ENCODE peak calls at places on chromosomes 11 and 22, in eight cellular contexts. L is CD8-positive, alpha-beta T cell; J is upper lobe of left lung; I is AG10803; P is fibroblast of mammary gland; T is ovary; B is fibroblast of lung; H is type B pancreatic cell. R is an unnamed sample.

GRCh38 chr11:28835317-28835716 is 727.1 kb downstream of the METTL15 start:
- DNase-seq in L (no peak), J (no peak), I (no peak), P (no peak), T (no peak), B (no peak), H (no peak), R (no peak)

GRCh38 chr11:35344990-35345655 is 74.2 kb downstream of the SLC1A2 start:
- DNase-seq in L (no peak), J (peak), I (no peak), P (no peak), T (no peak), B (peak), H (no peak), R (no peak)

GRCh38 chr11:110311783-110312578 is 15.6 kb upstream of the RDX start:
- DNase-seq in L (no peak), J (no peak), I (peak), P (peak), T (no peak), B (peak), H (no peak), R (no peak)

GRCh38 chr11:12434255-12434654 is 56.9 kb downstream of the PARVA start:
- DNase-seq in L (no peak), J (no peak), I (no peak), P (peak), T (no peak), B (peak), H (no peak), R (no peak)

GRCh38 chr11:101583180-101584128 is at the start of gene TRPC6:
- DNase-seq in L (no peak), J (no peak), I (no peak), P (peak), T (peak), B (peak), H (peak), R (peak)

GRCh38 chr11:2746401-2747230 is 46.8 kb upstream of the KCNQ1OT1 start:
- DNase-seq in L (no peak), J (no peak), I (no peak), P (no peak), T (peak), B (no peak), H (no peak), R (no peak)

GRCh38 chr11:26227311-26227710 is 104.6 kb upstream of the ANO3 start:
- DNase-seq in L (no peak), J (no peak), I (peak), P (peak), T (no peak), B (peak), H (no peak), R (no peak)

GRCh38 chr22:30270841-30271240 is 4.2 kb upstream of the OSM start:
- DNase-seq in L (no peak), J (peak), I (no peak), P (peak), T (no peak), B (peak), H (no peak), R (no peak)

GRCh38 chr11:63641727-63642126 is 27.5 kb upstream of the PLAAT3 start:
- DNase-seq in L (no peak), J (no peak), I (peak), P (peak), T (no peak), B (peak), H (no peak), R (no peak)

GRCh38 chr22:31646186-31647019 is 15.6 kb downstream of the PISD start:
- DNase-seq in L (no peak), J (no peak), I (peak), P (peak), T (no peak), B (peak), H (no peak), R (no peak)

GRCh38 chr11:70054020-70054419 is 24.1 kb upstream of the ANO1 start:
- DNase-seq in L (no peak), J (no peak), I (no peak), P (no peak), T (no peak), B (no peak), H (peak), R (no peak)

GRCh38 chr11:32487270-32487669 is 51.9 kb upstream of the WT1 start:
- DNase-seq in L (no peak), J (no peak), I (no peak), P (no peak), T (no peak), B (no peak), H (no peak), R (no peak)

GRCh38 chr11:72067266-72067665 is 13.1 kb downstream of the NUMA1 start:
- DNase-seq in L (no peak), J (no peak), I (no peak), P (no peak), T (no peak), B (no peak), H (no peak), R (no peak)

GRCh38 chr11:124339671-124340447 is 19.9 kb upstream of the OR8D2 start:
- DNase-seq in L (no peak), J (no peak), I (no peak), P (no peak), T (no peak), B (no peak), H (no peak), R (no peak)

GRCh38 chr22:43829904-43830851 is 18.1 kb upstream of the EFCAB6 start:
- DNase-seq in L (no peak), J (no peak), I (peak), P (peak), T (no peak), B (peak), H (no peak), R (peak)

GRCh38 chr11:44744160-44744559 is 17.4 kb downstream of the TSPAN18 start:
- DNase-seq in L (no peak), J (no peak), I (peak), P (no peak), T (no peak), B (peak), H (no peak), R (no peak)

GRCh38 chr11:17185938-17186337 is 21.8 kb downstream of the PIK3C2A start:
- DNase-seq in L (no peak), J (no peak), I (no peak), P (no peak), T (no peak), B (no peak), H (no peak), R (no peak)

GRCh38 chr11:94450061-94450460 is 43.6 kb downstream of the MRE11 start:
- DNase-seq in L (no peak), J (no peak), I (peak), P (peak), T (no peak), B (peak), H (no peak), R (no peak)

GRCh38 chr11:113382121-113382520 is 5.5 kb upstream of the ANKK1 start:
- DNase-seq in L (no peak), J (no peak), I (peak), P (peak), T (no peak), B (no peak), H (no peak), R (no peak)

GRCh38 chr22:49768077-49768476 is 59.6 kb downstream of the BRD1 start:
- DNase-seq in L (no peak), J (no peak), I (no peak), P (no peak), T (no peak), B (no peak), H (no peak), R (no peak)

GRCh38 chr11:67303132-67303988 is at the start of gene SSH3:
- DNase-seq in L (peak), J (peak), I (peak), P (peak), T (peak), B (peak), H (no peak), R (peak)

GRCh38 chr11:69443968-69444364 is 37.5 kb upstream of the LINC01488 start:
- DNase-seq in L (no peak), J (no peak), I (peak), P (peak), T (no peak), B (no peak), H (no peak), R (no peak)

GRCh38 chr11:61691378-61692156 is 11.4 kb downstream of the DAGLA start:
- DNase-seq in L (no peak), J (no peak), I (no peak), P (no peak), T (no peak), B (no peak), H (no peak), R (no peak)

GRCh38 chr11:128463386-128463829 is 124.0 kb downstream of the ETS1 start:
- DNase-seq in L (no peak), J (no peak), I (peak), P (peak), T (no peak), B (peak), H (no peak), R (no peak)

GRCh38 chr11:9662273-9662672 is 1.6 kb upstream of the SWAP70 start:
- DNase-seq in L (no peak), J (peak), I (no peak), P (peak), T (no peak), B (no peak), H (no peak), R (no peak)

GRCh38 chr11:29282088-29282487 is 734.7 kb downstream of the KCNA4 start:
- DNase-seq in L (no peak), J (no peak), I (peak), P (peak), T (no peak), B (peak), H (no peak), R (no peak)

GRCh38 chr11:130315354-130315970 is 745 bp upstream of the ZBTB44 start:
- DNase-seq in L (peak), J (peak), I (no peak), P (no peak), T (peak), B (no peak), H (no peak), R (peak)

GRCh38 chr11:8593455-8593854 is 573 bp downstream of the STK33 start:
- DNase-seq in L (no peak), J (no peak), I (no peak), P (no peak), T (no peak), B (no peak), H (no peak), R (no peak)
- TF ChIP-seq CTCF in L (no peak), J (no peak), I (no peak), P (no peak), T (no peak), B (no peak), H (no peak), R (no peak)

GRCh38 chr11:4891996-4892640 is 10.4 kb downstream of the OR51T1 start:
- DNase-seq in L (no peak), J (no peak), I (peak), P (peak), T (no peak), B (peak), H (no peak), R (no peak)
- TF ChIP-seq CTCF in L (no peak), J (no peak), I (peak), P (peak), T (no peak), B (no peak), H (peak), R (no peak)

GRCh38 chr11:126747315-126747714 is 253.3 kb downstream of the KIRREL3 start:
- DNase-seq in L (no peak), J (no peak), I (no peak), P (no peak), T (no peak), B (no peak), H (no peak), R (no peak)

GRCh38 chr11:126744699-126745098 is 255.9 kb downstream of the KIRREL3 start:
- DNase-seq in L (no peak), J (no peak), I (no peak), P (no peak), T (no peak), B (no peak), H (no peak), R (no peak)

GRCh38 chr11:126748097-126748756 is 252.3 kb downstream of the KIRREL3 start:
- DNase-seq in L (no peak), J (peak), I (no peak), P (no peak), T (no peak), B (no peak), H (peak), R (no peak)

GRCh38 chr11:126742582-126742981 is 258.0 kb downstream of the KIRREL3 start:
- DNase-seq in L (no peak), J (no peak), I (no peak), P (no peak), T (no peak), B (no peak), H (no peak), R (no peak)

GRCh38 chr11:126746443-126746842 is 254.1 kb downstream of the KIRREL3 start:
- DNase-seq in L (no peak), J (no peak), I (no peak), P (no peak), T (no peak), B (no peak), H (no peak), R (no peak)
- TF ChIP-seq CTCF in L (no peak), J (no peak), I (no peak), P (no peak), T (no peak), B (no peak), H (no peak), R (no peak)

GRCh38 chr11:134425413-134425812 is 13.4 kb upstream of the B3GAT1 start:
- DNase-seq in L (no peak), J (no peak), I (no peak), P (no peak), T (no peak), B (no peak), H (no peak), R (no peak)

GRCh38 chr11:134433251-134433650 is 21.2 kb upstream of the B3GAT1 start:
- DNase-seq in L (no peak), J (no peak), I (no peak), P (no peak), T (no peak), B (no peak), H (no peak), R (no peak)

GRCh38 chr11:134432776-134433175 is 20.7 kb upstream of the B3GAT1 start:
- DNase-seq in L (no peak), J (no peak), I (no peak), P (no peak), T (no peak), B (no peak), H (no peak), R (no peak)

GRCh38 chr11:134425816-134426536 is 13.9 kb upstream of the B3GAT1 start:
- DNase-seq in L (no peak), J (no peak), I (no peak), P (no peak), T (no peak), B (no peak), H (no peak), R (no peak)

DNA sequence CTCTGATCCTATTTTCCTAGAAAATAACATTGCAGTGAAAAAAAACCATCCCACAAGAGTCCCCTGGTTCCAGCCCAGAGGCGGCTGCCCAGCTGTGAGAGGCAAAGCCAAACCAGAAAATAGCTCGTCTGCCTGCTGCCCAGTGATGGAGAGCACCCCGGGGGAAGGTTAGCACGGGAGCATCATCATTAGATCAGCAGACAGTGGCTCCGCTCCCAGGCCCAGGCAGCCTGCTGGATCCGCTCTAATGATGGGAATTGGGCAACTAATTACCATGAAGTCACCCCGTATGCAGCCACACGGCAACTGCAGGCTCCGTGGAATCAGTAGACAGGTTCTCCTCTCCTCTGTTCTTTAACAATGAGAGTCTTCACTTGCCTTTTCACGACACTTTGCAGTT is 17.1 kb upstream of the B3GAT1 start:
- DNase-seq in L (no peak), J (no peak), I (no peak), P (no peak), T (no peak), B (no peak), H (no peak), R (no peak)
- TF ChIP-seq CTCF in L (no peak), J (no peak), I (no peak), P (no peak), T (no peak), B (no peak), H (no peak), R (no peak)

DNA sequence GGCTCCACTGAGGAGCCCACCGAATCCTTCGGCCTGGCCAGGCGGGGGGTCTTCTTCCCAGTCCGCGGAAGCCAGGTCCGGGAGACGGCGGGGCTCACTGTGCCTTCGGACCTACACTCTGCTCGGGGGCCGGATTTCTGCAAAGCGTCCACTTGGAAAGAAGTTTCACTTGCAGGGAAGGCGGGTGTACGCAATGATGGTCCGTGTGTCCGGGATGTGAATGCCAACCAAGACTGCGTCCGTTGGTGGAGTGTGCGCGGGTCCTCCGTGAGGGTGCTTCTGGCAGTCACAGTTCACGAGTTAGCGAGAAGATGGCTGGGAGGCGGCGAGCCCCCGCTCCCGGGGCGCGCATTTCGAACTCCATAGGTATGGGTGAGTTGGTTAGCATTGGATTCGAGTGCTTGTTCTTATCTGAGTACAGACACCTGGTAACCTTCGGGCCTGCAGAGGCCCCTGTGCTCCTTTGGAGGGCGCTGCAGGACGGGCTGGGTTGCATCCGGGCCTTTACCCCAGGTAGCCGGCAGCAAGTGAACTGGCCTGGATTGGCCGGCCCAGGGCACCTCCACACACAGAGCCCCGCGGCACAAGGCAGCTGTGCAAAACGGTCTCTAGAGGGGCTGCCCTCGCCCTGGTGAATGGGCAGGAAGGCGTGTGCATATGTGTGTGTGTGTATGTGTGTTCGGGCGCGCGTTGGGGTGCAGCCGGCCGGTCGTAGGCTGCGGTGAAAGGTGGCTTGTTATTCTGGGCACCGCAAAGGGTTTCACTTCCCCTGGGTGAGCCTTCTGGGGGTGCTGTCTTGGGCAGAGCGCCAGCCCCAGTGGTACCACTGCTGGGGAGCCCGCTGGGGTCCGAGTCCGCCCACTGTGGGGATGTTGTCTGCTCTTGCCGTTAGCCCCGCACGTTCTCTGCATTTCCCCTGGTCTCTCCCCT is 13.3 kb upstream of the CYP2R1 start:
- DNase-seq in L (peak), J (peak), I (peak), P (peak), T (no peak), B (peak), H (no peak), R (peak)
- TF ChIP-seq CTCF in L (peak), J (peak), I (peak), P (peak), T (no peak), B (no peak), H (peak), R (peak)

GRCh38 chr11:126790550-126790981 is 210.0 kb downstream of the KIRREL3 start:
- DNase-seq in L (no peak), J (no peak), I (peak), P (peak), T (no peak), B (peak), H (no peak), R (no peak)

GRCh38 chr11:126791991-126792390 is 208.6 kb downstream of the KIRREL3 start:
- DNase-seq in L (no peak), J (no peak), I (no peak), P (peak), T (no peak), B (no peak), H (no peak), R (no peak)

GRCh38 chr11:126793596-126793995 is 207.0 kb downstream of the KIRREL3 start:
- DNase-seq in L (no peak), J (no peak), I (no peak), P (no peak), T (no peak), B (no peak), H (no peak), R (no peak)

GRCh38 chr11:126791446-126791845 is 209.1 kb downstream of the KIRREL3 start:
- DNase-seq in L (no peak), J (no peak), I (no peak), P (no peak), T (no peak), B (no peak), H (no peak), R (no peak)
- TF ChIP-seq CTCF in L (no peak), J (no peak), I (peak), P (no peak), T (no peak), B (no peak), H (no peak), R (no peak)

GRCh38 chr11:120945042-120945441 is 78.9 kb upstream of the TBCEL start:
- DNase-seq in L (no peak), J (no peak), I (no peak), P (no peak), T (no peak), B (no peak), H (no peak), R (no peak)
- TF ChIP-seq CTCF in L (no peak), J (no peak), I (no peak), P (peak), T (no peak), B (peak), H (peak), R (peak)

GRCh38 chr22:38017272-38017920 is 33.0 kb upstream of the SOX10 start:
- DNase-seq in L (no peak), J (peak), I (peak), P (peak), T (peak), B (peak), H (no peak), R (peak)
- TF ChIP-seq CTCF in L (no peak), J (no peak), I (no peak), P (no peak), T (no peak), B (no peak), H (no peak), R (no peak)

GRCh38 chr11:91248199-91248807 is 976.3 kb upstream of the FAT3 start:
- DNase-seq in L (no peak), J (no peak), I (no peak), P (peak), T (no peak), B (peak), H (no peak), R (no peak)
- TF ChIP-seq CTCF in L (no peak), J (peak), I (peak), P (peak), T (no peak), B (peak), H (peak), R (no peak)